ENCODE peak calls at places on chromosomes 7 and 10, in ten cellular contexts. Z is NCI-H187; B is lower leg skin; G is HTR-8/SVneo; E is effector memory CD4-positive, alpha-beta T cell; K is omental fat pad; T is astrocyte of the cerebellum; C is ascending aorta; S is hepatic stellate cell; A is NCI-H1417. D is an unnamed sample.
A peak's percentile ranks its signal among the peaks of the same experiment; 100 is the strongest.

GRCh38 chr7:151827620-151828019 is 49.3 kb downstream of the PRKAG2 start:
- DNase-seq in K (no peak), T (no peak), A (no peak), G (no peak), C (no peak), B (no peak), S (no peak), E (no peak), Z (no peak), D (no peak)

GRCh38 chr7:133355325-133355708 is 102.4 kb downstream of the EXOC4 start:
- DNase-seq in C (no peak), S (no peak), T (peak; percentile 50), A (no peak), B (no peak), G (no peak), E (no peak), Z (no peak), K (no peak), D (no peak)

GRCh38 chr7:89680161-89680560 is 474.1 kb upstream of the STEAP1 start:
- DNase-seq in C (no peak), S (no peak), K (no peak), T (no peak), G (no peak), A (no peak), Z (no peak), B (no peak), E (no peak), D (no peak)

GRCh38 chr7:149753370-149754233 is 19.8 kb downstream of the ZNF467 start:
- DNase-seq in C (no peak), T (peak; percentile 12), E (no peak), K (no peak), B (peak; percentile 83), A (peak; percentile 32), Z (no peak), G (peak; percentile 53), S (no peak), D (no peak)

GRCh38 chr7:14962778-14963177 is 60.2 kb upstream of the DGKB start:
- DNase-seq in S (no peak), K (no peak), A (no peak), Z (no peak), T (no peak), E (no peak), C (no peak), G (no peak), B (no peak), D (no peak)

GRCh38 chr7:107955394-107955793 is 47.6 kb downstream of the LAMB1 start:
- DNase-seq in Z (no peak), G (no peak), C (no peak), K (no peak), A (no peak), S (no peak), E (no peak), T (no peak), B (no peak), D (no peak)

GRCh38 chr7:36795451-36796021 is 71.2 kb upstream of the AOAH start:
- DNase-seq in T (no peak), S (no peak), C (no peak), K (no peak), E (no peak), A (peak; percentile 54), B (no peak), Z (no peak), G (no peak), D (no peak)

GRCh38 chr7:4267326-4268039 is 414.6 kb upstream of the FOXK1 start:
- DNase-seq in A (no peak), C (no peak), K (no peak), E (no peak), S (no peak), G (no peak), T (no peak), Z (no peak), B (peak; percentile 58), D (no peak)

GRCh38 chr10:50312464-50313437 is 61.4 kb upstream of the ASAH2 start:
- DNase-seq in G (no peak), K (no peak), Z (no peak), B (no peak), S (peak; percentile 31), E (no peak), C (no peak), T (no peak), A (no peak), D (no peak)

GRCh38 chr10:110151467-110151866 is 55.9 kb upstream of the MXI1 start:
- DNase-seq in G (no peak), S (no peak), T (no peak), B (no peak), C (no peak), Z (peak; percentile 28), E (no peak), K (no peak), A (peak; percentile 30), D (no peak)

GRCh38 chr10:46268076-46268881 is 18.5 kb upstream of the ANTXRL start:
- DNase-seq in K (no peak), C (no peak), B (peak; percentile 67), G (no peak), A (no peak), S (no peak), T (no peak), Z (no peak), E (peak; percentile 39), D (no peak)

GRCh38 chr10:9625266-9625776 is 1392.4 kb upstream of the CELF2 start:
- DNase-seq in K (no peak), C (no peak), Z (no peak), A (no peak), E (no peak), G (no peak), T (no peak), B (no peak), S (peak; percentile 3), D (no peak)

GRCh38 chr7:1418505-1419309 is 40.6 kb downstream of the MICALL2 start:
- DNase-seq in E (no peak), T (no peak), K (no peak), A (peak; percentile 64), C (no peak), G (no peak), Z (no peak), S (no peak), B (no peak), D (no peak)

GRCh38 chr7:19106308-19107141 is 10.9 kb downstream of the TWIST1 start:
- DNase-seq in T (no peak), C (no peak), S (no peak), K (no peak), A (peak; percentile 59), G (no peak), E (no peak), Z (no peak), B (no peak), D (no peak)

GRCh38 chr10:78255796-78256638 is 222.4 kb downstream of the RPS24 start:
- DNase-seq in Z (no peak), T (peak; percentile 88), E (no peak), C (peak; percentile 64), A (no peak), K (peak; percentile 29), S (peak; percentile 93), G (peak; percentile 86), B (no peak), D (no peak)

GRCh38 chr7:119959811-119960210 is 313.2 kb upstream of the KCND2 start:
- DNase-seq in K (no peak), A (no peak), G (no peak), T (no peak), C (no peak), Z (no peak), E (no peak), B (no peak), S (peak; percentile 7), D (no peak)

GRCh38 chr10:73837072-73837471 is 25.7 kb upstream of the NDST2 start:
- DNase-seq in A (no peak), Z (no peak), C (no peak), S (peak; percentile 85), K (no peak), G (no peak), B (no peak), E (no peak), T (no peak), D (no peak)

GRCh38 chr7:30406664-30407425 is 71.7 kb downstream of the NOD1 start:
- DNase-seq in G (no peak), Z (no peak), A (no peak), S (no peak), C (no peak), K (no peak), B (no peak), T (no peak), E (no peak), D (no peak)